ENCODE peak calls at places on chromosome 9, in four cellular contexts. Q is small intestine, G is dorsolateral prefrontal cortex, F is spleen. X is an unnamed sample.

GRCh38 chr9:98318041-98318790 is 62.8 kb upstream of the TBC1D2 start:
- DNase-seq in Q (no peak), G (no peak), F (no peak), X (no peak)

GRCh38 chr9:81405199-81405598 is 284.1 kb downstream of the TLE1 start:
- DNase-seq in Q (no peak), G (no peak), F (no peak), X (no peak)

GRCh38 chr9:92489209-92489608 is 6.9 kb upstream of the ASPN start:
- DNase-seq in Q (no peak), G (no peak), F (no peak), X (no peak)

GRCh38 chr9:88837731-88838130 is 153.5 kb upstream of the S1PR3 start:
- DNase-seq in Q (no peak), G (no peak), F (no peak), X (no peak)

GRCh38 chr9:79812507-79813261 is 240.9 kb downstream of the TLE4 start:
- DNase-seq in Q (no peak), G (no peak), F (no peak), X (no peak)

GRCh38 chr9:16321461-16322119 is 548.9 kb downstream of the BNC2 start:
- DNase-seq in Q (no peak), G (no peak), F (no peak), X (no peak)

GRCh38 chr9:38380872-38381534 is 11.5 kb upstream of the ALDH1B1 start:
- DNase-seq in Q (peak), G (no peak), F (no peak), X (no peak)

GRCh38 chr9:117644607-117645244 is 59.5 kb upstream of the TLR4 start:
- DNase-seq in Q (peak), G (peak), F (peak), X (peak)

GRCh38 chr9:113854310-113854709 is 21.8 kb upstream of the ZNF618 start:
- DNase-seq in Q (no peak), G (no peak), F (no peak), X (no peak)

GRCh38 chr9:137970098-137970497 is 92.5 kb downstream of the CACNA1B start:
- DNase-seq in Q (no peak), G (no peak), F (peak), X (no peak)

GRCh38 chr9:94941211-94941875 is 214.8 kb downstream of the AOPEP start:
- DNase-seq in Q (peak), G (no peak), F (no peak), X (no peak)

GRCh38 chr9:15187589-15187988 is 119.4 kb downstream of the TTC39B start:
- DNase-seq in Q (no peak), G (no peak), F (no peak), X (no peak)

GRCh38 chr9:98801969-98802371 is 5.5 kb upstream of the GALNT12 start:
- DNase-seq in Q (no peak), G (no peak), F (no peak), X (no peak)

GRCh38 chr9:78298046-78298511 is 1.2 kb downstream of the PSAT1 start:
- DNase-seq in Q (peak), G (peak), F (no peak), X (no peak)

GRCh38 chr9:89542461-89543021 is 44.6 kb upstream of the SEMA4D start:
- DNase-seq in Q (no peak), G (peak), F (peak), X (no peak)

GRCh38 chr9:70137577-70137976 is 93.9 kb downstream of the MAMDC2 start:
- DNase-seq in Q (no peak), G (no peak), F (no peak), X (no peak)

GRCh38 chr9:36392489-36392888 is 7.6 kb downstream of the RNF38 start:
- DNase-seq in Q (no peak), G (no peak), F (no peak), X (no peak)

GRCh38 chr9:91995000-91995399 is 45.0 kb upstream of the ROR2 start:
- DNase-seq in Q (no peak), G (no peak), F (no peak), X (no peak)

GRCh38 chr9:98357921-98358535 is 102.6 kb upstream of the TBC1D2 start:
- DNase-seq in Q (no peak), G (no peak), F (no peak), X (peak)

GRCh38 chr9:98783518-98784226 is 12.7 kb downstream of the ANKS6 start:
- DNase-seq in Q (no peak), G (no peak), F (no peak), X (peak)

GRCh38 chr9:126989847-126990821 is 75.6 kb downstream of the RALGPS1 start:
- DNase-seq in Q (no peak), G (no peak), F (no peak), X (peak)
- H3K27ac ChIP-seq in Q (peak), G (no peak), F (no peak), X (peak)

GRCh38 chr9:111980398-111980797 is 83.8 kb downstream of the UGCG start:
- DNase-seq in Q (no peak), G (no peak), F (no peak), X (no peak)
- H3K27ac ChIP-seq in Q (no peak), G (no peak), F (no peak), X (no peak)

GRCh38 chr9:115328228-115328627 is 210.3 kb upstream of the TNC start:
- DNase-seq in Q (no peak), G (no peak), F (no peak), X (no peak)
- H3K27ac ChIP-seq in Q (no peak), G (no peak), F (no peak), X (no peak)

GRCh38 chr9:136529516-136530471 is 16.1 kb downstream of the NOTCH1 start:
- DNase-seq in Q (no peak), G (no peak), F (no peak), X (no peak)
- H3K27ac ChIP-seq in Q (no peak), G (no peak), F (peak), X (peak)

DNA sequence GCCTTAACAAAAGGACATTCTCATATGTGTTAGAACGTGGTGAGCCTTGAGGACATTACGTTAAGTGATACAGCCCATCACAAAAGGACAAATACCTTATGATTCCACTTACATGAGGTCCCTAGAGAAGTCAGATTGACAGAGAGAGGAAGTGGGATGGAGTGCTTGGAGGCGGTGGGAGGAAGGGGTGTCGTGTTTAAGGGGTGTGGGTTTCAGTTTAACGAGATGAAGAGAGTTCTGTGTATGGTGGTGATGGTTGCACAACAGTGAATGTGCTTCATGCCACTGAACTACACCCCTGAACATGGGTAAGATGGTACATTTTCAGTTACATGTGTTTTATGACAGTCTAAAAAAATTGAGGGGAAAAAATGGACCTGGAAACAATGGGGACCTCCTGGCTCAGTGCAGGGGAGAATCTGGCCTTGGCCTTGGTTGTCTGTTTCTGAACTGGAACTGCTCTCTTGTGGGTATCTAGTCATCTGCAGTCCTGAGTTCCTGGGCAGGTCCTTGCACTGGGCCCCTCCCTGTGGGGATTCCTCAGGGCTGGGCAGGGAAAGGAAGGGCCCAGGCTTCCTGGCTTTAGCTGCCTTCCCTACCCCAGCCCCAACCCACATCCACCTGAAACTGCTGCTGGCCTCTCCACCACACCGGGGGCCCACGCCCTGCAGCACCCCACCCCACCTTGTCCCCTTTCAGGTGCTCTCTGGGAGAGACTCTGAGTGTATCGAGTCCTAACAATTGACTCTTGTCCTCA is 17.8 kb downstream of the LRRC8A start:
- DNase-seq in Q (peak), G (no peak), F (no peak), X (no peak)
- H3K27ac ChIP-seq in Q (peak), G (peak), F (peak), X (peak)

GRCh38 chr9:114895605-114896004 is 34.8 kb downstream of the TNFSF8 start:
- DNase-seq in Q (no peak), G (no peak), F (no peak), X (peak)

GRCh38 chr9:114896344-114896743 is 34.0 kb downstream of the TNFSF8 start:
- DNase-seq in Q (no peak), G (no peak), F (no peak), X (no peak)

GRCh38 chr9:114900937-114901802 is 29.2 kb downstream of the TNFSF8 start:
- DNase-seq in Q (no peak), G (no peak), F (no peak), X (no peak)

GRCh38 chr9:114899461-114899860 is 30.9 kb downstream of the TNFSF8 start:
- DNase-seq in Q (no peak), G (no peak), F (no peak), X (no peak)

DNA sequence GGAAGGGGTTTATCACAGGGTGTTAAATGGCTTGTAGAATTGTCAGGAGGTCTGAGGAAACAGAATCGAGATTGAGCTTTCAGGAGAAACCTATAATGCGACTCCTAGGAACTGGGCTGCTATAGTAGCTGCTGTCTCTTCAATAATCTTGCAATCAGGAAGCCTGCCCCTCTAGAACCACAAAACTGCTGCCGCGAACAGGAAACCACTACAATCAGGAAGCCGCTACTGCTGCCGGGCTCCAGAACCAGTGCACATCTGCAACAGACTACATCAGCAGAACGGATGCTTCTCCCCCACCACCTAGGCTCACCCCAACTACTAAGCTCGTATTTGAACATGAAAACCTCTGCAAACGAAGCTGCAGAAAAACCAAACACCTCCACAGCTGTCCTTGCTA is 31.6 kb downstream of the TNFSF8 start:
- DNase-seq in Q (peak), G (peak), F (peak), X (no peak)
- H3K27ac ChIP-seq in Q (no peak), G (no peak), F (peak), X (no peak)

GRCh38 chr9:129945314-129945713 is 97.7 kb downstream of the FNBP1 start:
- DNase-seq in Q (peak), G (no peak), F (no peak), X (no peak)
- H3K27ac ChIP-seq in Q (no peak), G (peak), F (peak), X (peak)